ENCODE peak calls at places on chromosomes 4 and X, in five cellular contexts. Y is PC-9, J is kidney, A is cardiac muscle cell, H is suprapubic skin. R is an unnamed sample.

GRCh38 chr4:118968006-118968405 is 79.4 kb downstream of the SYNPO2 start:
- DNase-seq in Y (peak), J (peak), A (peak), H (no peak), R (peak)

GRCh38 chr4:166527500-166527899 is 654.5 kb downstream of the TLL1 start:
- DNase-seq in Y (no peak), J (no peak), A (peak), H (no peak), R (no peak)

GRCh38 chrX:100980608-100981497 is 11.3 kb downstream of the ARL13A start:
- DNase-seq in Y (peak), J (peak), A (peak), H (no peak), R (no peak)

GRCh38 chr4:56908206-56909082 is 744 bp downstream of the REST start:
- DNase-seq in Y (no peak), J (peak), A (peak), H (peak), R (peak)

GRCh38 chrX:255923-256331 is 25.3 kb upstream of the PLCXD1 start:
- DNase-seq in Y (no peak), J (peak), A (no peak), H (no peak), R (no peak)

GRCh38 chrX:15672886-15673285 is 8.3 kb upstream of the CLTRN start:
- DNase-seq in Y (no peak), J (no peak), A (no peak), H (no peak), R (no peak)

GRCh38 chr4:83716874-83717273 is 181.0 kb downstream of the GPAT3 start:
- DNase-seq in Y (no peak), J (no peak), A (peak), H (no peak), R (no peak)

GRCh38 chrX:15579778-15580747 is 20.7 kb downstream of the ACE2 start:
- DNase-seq in Y (peak), J (no peak), A (peak), H (no peak), R (no peak)

GRCh38 chr4:147909225-147909624 is 177.3 kb downstream of the ARHGAP10 start:
- DNase-seq in Y (no peak), J (no peak), A (no peak), H (no peak), R (no peak)

GRCh38 chrX:39903937-39904336 is 193.8 kb downstream of the BCOR start:
- DNase-seq in Y (no peak), J (no peak), A (peak), H (no peak), R (no peak)

GRCh38 chr4:60081839-60082238 is 1118.3 kb upstream of the ADGRL3 start:
- DNase-seq in Y (no peak), J (no peak), A (no peak), H (no peak), R (no peak)

GRCh38 chr4:1199556-1200331 is 27.4 kb upstream of the SPON2 start:
- DNase-seq in Y (no peak), J (peak), A (no peak), H (no peak), R (peak)

GRCh38 chr4:22410645-22411247 is 105.1 kb downstream of the ADGRA3 start:
- DNase-seq in Y (peak), J (no peak), A (peak), H (no peak), R (no peak)

GRCh38 chr4:118711047-118711446 is 25.9 kb downstream of the METTL14 start:
- DNase-seq in Y (no peak), J (no peak), A (no peak), H (no peak), R (no peak)

GRCh38 chrX:112759512-112759911 is 79.8 kb upstream of the LHFPL1 start:
- DNase-seq in Y (no peak), J (no peak), A (no peak), H (no peak), R (no peak)

GRCh38 chr4:5660185-5660584 is 48.2 kb downstream of the EVC2 start:
- DNase-seq in Y (no peak), J (no peak), A (no peak), H (no peak), R (no peak)

GRCh38 chr4:15368906-15369305 is 58.9 kb upstream of the C1QTNF7 start:
- DNase-seq in Y (no peak), J (no peak), A (peak), H (no peak), R (no peak)

GRCh38 chr4:14025891-14026290 is 398.4 kb upstream of the BOD1L1 start:
- DNase-seq in Y (no peak), J (no peak), A (no peak), H (no peak), R (no peak)

GRCh38 chrX:139187738-139188137 is 342.8 kb upstream of the F9 start:
- DNase-seq in Y (no peak), J (no peak), A (no peak), H (no peak), R (no peak)

GRCh38 chr4:83490876-83491450 is 6.1 kb upstream of the ABRAXAS1 start:
- DNase-seq in Y (no peak), J (no peak), A (peak), H (no peak), R (no peak)

GRCh38 chrX:70293621-70294020 is 3.7 kb downstream of the KIF4A start:
- DNase-seq in Y (no peak), J (no peak), A (no peak), H (no peak), R (no peak)

GRCh38 chr4:10118355-10119004 is 1.9 kb upstream of the WDR1 start:
- DNase-seq in Y (no peak), J (no peak), A (no peak), H (no peak), R (no peak)

GRCh38 chrX:129842510-129843208 is 1.0 kb downstream of the ZDHHC9 start:
- DNase-seq in Y (peak), J (no peak), A (peak), H (no peak), R (no peak)

GRCh38 chr4:69881173-69881773 is 21.3 kb upstream of the SULT1E1 start:
- DNase-seq in Y (no peak), J (no peak), A (peak), H (no peak), R (no peak)

GRCh38 chr4:3436798-3437581 is 4.8 kb upstream of the HGFAC start:
- DNase-seq in Y (peak), J (peak), A (peak), H (no peak), R (no peak)

GRCh38 chr4:146105464-146105863 is 70.1 kb upstream of the LSM6 start:
- DNase-seq in Y (no peak), J (no peak), A (no peak), H (no peak), R (no peak)

GRCh38 chrX:116384406-116384805 is 52.0 kb upstream of the SLC6A14 start:
- DNase-seq in Y (no peak), J (no peak), A (peak), H (no peak), R (no peak)

GRCh38 chr4:79584902-79585301 is 176.9 kb upstream of the GK2 start:
- DNase-seq in Y (no peak), J (no peak), A (no peak), H (no peak), R (no peak)

GRCh38 chr4:148054275-148054674 is 322.4 kb downstream of the ARHGAP10 start:
- DNase-seq in Y (peak), J (no peak), A (no peak), H (no peak), R (no peak)

GRCh38 chrX:39626749-39627148 is 471.0 kb downstream of the BCOR start:
- DNase-seq in Y (no peak), J (no peak), A (no peak), H (no peak), R (no peak)

GRCh38 chr4:120709986-120710385 is 212.5 kb downstream of the PRDM5 start:
- DNase-seq in Y (no peak), J (no peak), A (peak), H (no peak), R (no peak)

GRCh38 chr4:129668092-129668491 is 572.1 kb downstream of the C4orf33 start:
- DNase-seq in Y (no peak), J (no peak), A (no peak), H (no peak), R (no peak)

GRCh38 chr4:129675036-129675435 is 579.1 kb downstream of the C4orf33 start:
- DNase-seq in Y (no peak), J (no peak), A (no peak), H (no peak), R (no peak)

GRCh38 chr4:129676934-129677333 is 581.0 kb downstream of the C4orf33 start:
- DNase-seq in Y (no peak), J (no peak), A (no peak), H (no peak), R (no peak)

DNA sequence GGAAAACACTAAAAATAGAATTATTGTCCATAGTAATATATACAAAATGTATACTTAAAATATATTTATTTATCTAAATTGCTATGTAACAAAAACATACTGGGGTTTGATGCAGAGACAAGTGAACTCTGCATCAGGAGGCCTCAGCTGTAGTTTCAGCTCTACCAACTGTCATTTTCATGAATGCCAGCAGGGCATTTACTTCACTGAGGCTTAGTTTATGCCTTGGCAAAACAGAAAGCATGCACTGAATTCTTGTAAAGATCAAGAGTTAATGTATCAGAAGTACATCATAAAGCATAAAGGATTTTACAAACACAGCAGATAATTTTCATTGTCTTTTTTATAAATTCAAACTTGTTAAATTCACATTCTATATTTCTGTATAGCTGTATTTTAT is 577.0 kb downstream of the C4orf33 start:
- DNase-seq in Y (no peak), J (no peak), A (no peak), H (no peak), R (no peak)
- TF ChIP-seq CTCF in Y (no peak), J (no peak), A (no peak), H (no peak), R (no peak)

GRCh38 chrX:72712094-72712755 is 1.9 kb downstream of the PHKA1 start:
- DNase-seq in Y (no peak), J (no peak), A (peak), H (no peak), R (no peak)
- H3K4me3 ChIP-seq in Y (peak), J (no peak), A (no peak), H (no peak), R (no peak)

GRCh38 chrX:31320740-31321139 is 248.9 kb upstream of the FTHL17 start:
- DNase-seq in Y (no peak), J (no peak), A (no peak), H (no peak), R (no peak)

GRCh38 chrX:31319586-31319985 is 247.7 kb upstream of the FTHL17 start:
- DNase-seq in Y (no peak), J (no peak), A (no peak), H (no peak), R (no peak)

GRCh38 chrX:31314921-31315320 is 243.1 kb upstream of the FTHL17 start:
- DNase-seq in Y (no peak), J (no peak), A (peak), H (no peak), R (no peak)

GRCh38 chrX:31318866-31319265 is 247.0 kb upstream of the FTHL17 start:
- DNase-seq in Y (no peak), J (no peak), A (no peak), H (no peak), R (no peak)

GRCh38 chrX:31316340-31316991 is 244.6 kb upstream of the FTHL17 start:
- DNase-seq in Y (no peak), J (no peak), A (no peak), H (no peak), R (no peak)
- H3K27ac ChIP-seq in Y (no peak), J (no peak), A (no peak), H (no peak), R (no peak)

GRCh38 chr4:165343353-165344191 is 16.1 kb downstream of the MSMO1 start:
- DNase-seq in Y (no peak), J (no peak), A (no peak), H (no peak), R (no peak)
- TF ChIP-seq CTCF in Y (peak), J (peak), A (no peak), H (no peak), R (no peak)

DNA sequence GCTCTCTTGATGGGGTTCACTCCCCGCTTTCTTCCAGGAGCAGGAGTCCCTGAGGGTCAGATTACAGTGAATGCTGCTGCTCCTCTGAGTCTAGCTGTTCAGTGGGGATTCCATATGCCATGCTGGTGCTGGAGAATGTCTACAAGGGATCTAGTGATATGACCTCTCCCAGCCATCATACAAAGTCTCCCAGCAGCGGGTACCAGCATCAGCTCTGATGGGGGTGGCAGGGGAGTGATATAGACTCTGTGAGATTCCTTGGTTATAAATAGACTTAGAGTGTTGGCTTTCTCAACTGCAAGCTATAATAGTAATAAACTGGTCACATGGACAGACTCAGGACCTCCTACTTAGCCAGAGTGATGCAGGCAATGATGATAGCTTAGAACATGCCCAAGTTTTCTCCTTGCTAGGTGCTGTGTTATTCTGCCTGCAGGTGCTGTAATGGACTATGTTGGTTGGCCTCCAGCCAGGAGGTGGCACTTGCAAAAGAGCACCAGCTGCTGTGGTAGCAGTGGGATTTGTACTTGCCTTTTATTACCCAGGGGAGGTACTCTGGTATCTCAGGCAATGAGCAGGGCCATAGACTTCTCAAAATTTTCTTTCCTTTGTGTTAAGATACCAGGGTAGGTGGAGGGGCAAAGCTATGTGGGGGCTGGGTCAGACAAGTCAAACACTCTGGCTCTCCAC is 202.9 kb downstream of the CHIC1 start:
- DNase-seq in Y (no peak), J (no peak), A (no peak), H (no peak), R (no peak)
- H3K4me3 ChIP-seq in Y (no peak), J (no peak), A (no peak), H (no peak), R (no peak)

GRCh38 chrX:148865237-148865636 is 364.8 kb downstream of the AFF2 start:
- DNase-seq in Y (no peak), J (no peak), A (no peak), H (no peak), R (no peak)
- H3K27ac ChIP-seq in Y (no peak), J (no peak), A (no peak), H (no peak), R (no peak)

GRCh38 chr4:176642472-176642871 is 150.2 kb downstream of the VEGFC start:
- DNase-seq in Y (no peak), J (no peak), A (no peak), H (no peak), R (no peak)
- TF ChIP-seq CTCF in Y (no peak), J (no peak), A (no peak), H (no peak), R (no peak)

GRCh38 chrX:20363003-20363674 is 96.4 kb upstream of the RPS6KA3 start:
- DNase-seq in Y (no peak), J (no peak), A (no peak), H (no peak), R (no peak)

GRCh38 chrX:20364238-20364637 is 97.5 kb upstream of the RPS6KA3 start:
- DNase-seq in Y (no peak), J (no peak), A (no peak), H (no peak), R (no peak)

GRCh38 chrX:20361081-20361889 is 94.6 kb upstream of the RPS6KA3 start:
- DNase-seq in Y (peak), J (no peak), A (peak), H (no peak), R (no peak)

GRCh38 chrX:20361890-20362262 is 95.2 kb upstream of the RPS6KA3 start:
- DNase-seq in Y (peak), J (no peak), A (peak), H (no peak), R (no peak)

GRCh38 chrX:20362268-20363002 is 95.7 kb upstream of the RPS6KA3 start:
- DNase-seq in Y (peak), J (no peak), A (peak), H (no peak), R (no peak)
- H3K4me3 ChIP-seq in Y (peak), J (no peak), A (no peak), H (no peak), R (no peak)

GRCh38 chr4:39039108-39039507 is 6.9 kb upstream of the TMEM156 start:
- DNase-seq in Y (no peak), J (no peak), A (no peak), H (no peak), R (no peak)

GRCh38 chr4:39036172-39036571 is 4.0 kb upstream of the TMEM156 start:
- DNase-seq in Y (peak), J (no peak), A (peak), H (no peak), R (no peak)

GRCh38 chr4:39042365-39042764 is 10.2 kb upstream of the TMEM156 start:
- DNase-seq in Y (no peak), J (no peak), A (no peak), H (no peak), R (no peak)

GRCh38 chr4:39032218-39033085 is at the start of gene TMEM156:
- DNase-seq in Y (peak), J (no peak), A (peak), H (no peak), R (no peak)

GRCh38 chr4:39037491-39037825 is 5.2 kb upstream of the TMEM156 start:
- DNase-seq in Y (peak), J (no peak), A (no peak), H (no peak), R (no peak)
- H3K27ac ChIP-seq in Y (peak), J (peak), A (peak), H (no peak), R (no peak)